ENCODE peak calls at places on chromosomes 5 and 9, in eight cellular contexts. One of them, this sample, is unnamed.

GRCh38 chr5:79689541-79690466 is at the start of gene CMYA5:
- DNase-seq in RWPE1: peak
- DNase-seq in stimulated activated CD8-positive, alpha-beta memory T cell treated with anti-CD3 and anti-CD28 coated beads, Interleukin-15, amount 100 ng/mL, for 24 hours: no peak
- DNase-seq in stimulated activated naive B cell treated with anti-CD40 and anti-IgM and Interleukin-4, amounts not matched to agents 10 μg/mL and 1 μg/mL and 100 μg/mL, for 72 hours: no peak
- DNase-seq in RPMI7951: no peak
- DNase-seq in activated effector memory CD4-positive, alpha-beta T cell treated with anti-CD3 and anti-CD28 coated beads, Interleukin-2, amount 50 U/mL, for 16 hours: no peak
- DNase-seq in CD4-positive, CD25-positive, alpha-beta regulatory T cell: no peak
- DNase-seq in NCI-H226: no peak
- DNase-seq in this sample: no peak

GRCh38 chr9:114494776-114495569 is 10.3 kb downstream of the WHRN start:
- DNase-seq in RWPE1: no peak
- DNase-seq in stimulated activated CD8-positive, alpha-beta memory T cell treated with anti-CD3 and anti-CD28 coated beads, Interleukin-15, amount 100 ng/mL, for 24 hours: no peak
- DNase-seq in stimulated activated naive B cell treated with anti-CD40 and anti-IgM and Interleukin-4, amounts not matched to agents 10 μg/mL and 1 μg/mL and 100 μg/mL, for 72 hours: no peak
- DNase-seq in RPMI7951: no peak
- DNase-seq in activated effector memory CD4-positive, alpha-beta T cell treated with anti-CD3 and anti-CD28 coated beads, Interleukin-2, amount 50 U/mL, for 16 hours: no peak
- DNase-seq in CD4-positive, CD25-positive, alpha-beta regulatory T cell: no peak
- DNase-seq in NCI-H226: no peak
- DNase-seq in this sample: no peak

GRCh38 chr9:124030969-124031451 is 19.4 kb downstream of the LHX2 start:
- DNase-seq in RWPE1: no peak
- DNase-seq in stimulated activated CD8-positive, alpha-beta memory T cell treated with anti-CD3 and anti-CD28 coated beads, Interleukin-15, amount 100 ng/mL, for 24 hours: no peak
- DNase-seq in stimulated activated naive B cell treated with anti-CD40 and anti-IgM and Interleukin-4, amounts not matched to agents 10 μg/mL and 1 μg/mL and 100 μg/mL, for 72 hours: no peak
- DNase-seq in RPMI7951: no peak
- DNase-seq in activated effector memory CD4-positive, alpha-beta T cell treated with anti-CD3 and anti-CD28 coated beads, Interleukin-2, amount 50 U/mL, for 16 hours: no peak
- DNase-seq in CD4-positive, CD25-positive, alpha-beta regulatory T cell: no peak
- DNase-seq in NCI-H226: no peak
- DNase-seq in this sample: no peak

GRCh38 chr5:170269579-170269978 is 28.0 kb downstream of the LCP2 start:
- DNase-seq in RWPE1: no peak
- DNase-seq in stimulated activated CD8-positive, alpha-beta memory T cell treated with anti-CD3 and anti-CD28 coated beads, Interleukin-15, amount 100 ng/mL, for 24 hours: no peak
- DNase-seq in stimulated activated naive B cell treated with anti-CD40 and anti-IgM and Interleukin-4, amounts not matched to agents 10 μg/mL and 1 μg/mL and 100 μg/mL, for 72 hours: no peak
- DNase-seq in RPMI7951: peak
- DNase-seq in activated effector memory CD4-positive, alpha-beta T cell treated with anti-CD3 and anti-CD28 coated beads, Interleukin-2, amount 50 U/mL, for 16 hours: peak
- DNase-seq in CD4-positive, CD25-positive, alpha-beta regulatory T cell: peak
- DNase-seq in NCI-H226: no peak
- DNase-seq in this sample: no peak

GRCh38 chr5:79628811-79629210 is 16.6 kb downstream of the TENT2 start:
- DNase-seq in RWPE1: no peak
- DNase-seq in stimulated activated CD8-positive, alpha-beta memory T cell treated with anti-CD3 and anti-CD28 coated beads, Interleukin-15, amount 100 ng/mL, for 24 hours: no peak
- DNase-seq in stimulated activated naive B cell treated with anti-CD40 and anti-IgM and Interleukin-4, amounts not matched to agents 10 μg/mL and 1 μg/mL and 100 μg/mL, for 72 hours: no peak
- DNase-seq in RPMI7951: no peak
- DNase-seq in activated effector memory CD4-positive, alpha-beta T cell treated with anti-CD3 and anti-CD28 coated beads, Interleukin-2, amount 50 U/mL, for 16 hours: no peak
- DNase-seq in CD4-positive, CD25-positive, alpha-beta regulatory T cell: no peak
- DNase-seq in NCI-H226: no peak
- DNase-seq in this sample: no peak

GRCh38 chr9:68802525-68803015 is 97.5 kb downstream of the PIP5K1B start:
- DNase-seq in RWPE1: no peak
- DNase-seq in stimulated activated CD8-positive, alpha-beta memory T cell treated with anti-CD3 and anti-CD28 coated beads, Interleukin-15, amount 100 ng/mL, for 24 hours: no peak
- DNase-seq in stimulated activated naive B cell treated with anti-CD40 and anti-IgM and Interleukin-4, amounts not matched to agents 10 μg/mL and 1 μg/mL and 100 μg/mL, for 72 hours: peak
- DNase-seq in RPMI7951: no peak
- DNase-seq in activated effector memory CD4-positive, alpha-beta T cell treated with anti-CD3 and anti-CD28 coated beads, Interleukin-2, amount 50 U/mL, for 16 hours: no peak
- DNase-seq in CD4-positive, CD25-positive, alpha-beta regulatory T cell: peak
- DNase-seq in NCI-H226: no peak
- DNase-seq in this sample: no peak

GRCh38 chr5:149656576-149657182 is 73.4 kb upstream of the PPARGC1B start:
- DNase-seq in RWPE1: no peak
- DNase-seq in stimulated activated CD8-positive, alpha-beta memory T cell treated with anti-CD3 and anti-CD28 coated beads, Interleukin-15, amount 100 ng/mL, for 24 hours: no peak
- DNase-seq in stimulated activated naive B cell treated with anti-CD40 and anti-IgM and Interleukin-4, amounts not matched to agents 10 μg/mL and 1 μg/mL and 100 μg/mL, for 72 hours: no peak
- DNase-seq in RPMI7951: no peak
- DNase-seq in activated effector memory CD4-positive, alpha-beta T cell treated with anti-CD3 and anti-CD28 coated beads, Interleukin-2, amount 50 U/mL, for 16 hours: peak
- DNase-seq in CD4-positive, CD25-positive, alpha-beta regulatory T cell: no peak
- DNase-seq in NCI-H226: no peak
- DNase-seq in this sample: no peak

GRCh38 chr9:137498720-137499150 is 39.6 kb upstream of the NSMF start:
- DNase-seq in RWPE1: no peak
- DNase-seq in stimulated activated CD8-positive, alpha-beta memory T cell treated with anti-CD3 and anti-CD28 coated beads, Interleukin-15, amount 100 ng/mL, for 24 hours: no peak
- DNase-seq in stimulated activated naive B cell treated with anti-CD40 and anti-IgM and Interleukin-4, amounts not matched to agents 10 μg/mL and 1 μg/mL and 100 μg/mL, for 72 hours: no peak
- DNase-seq in RPMI7951: no peak
- DNase-seq in activated effector memory CD4-positive, alpha-beta T cell treated with anti-CD3 and anti-CD28 coated beads, Interleukin-2, amount 50 U/mL, for 16 hours: no peak
- DNase-seq in CD4-positive, CD25-positive, alpha-beta regulatory T cell: no peak
- DNase-seq in NCI-H226: no peak
- DNase-seq in this sample: no peak

GRCh38 chr5:151123897-151124751 is 33.5 kb downstream of the ANXA6 start:
- DNase-seq in RWPE1: no peak
- DNase-seq in stimulated activated CD8-positive, alpha-beta memory T cell treated with anti-CD3 and anti-CD28 coated beads, Interleukin-15, amount 100 ng/mL, for 24 hours: no peak
- DNase-seq in stimulated activated naive B cell treated with anti-CD40 and anti-IgM and Interleukin-4, amounts not matched to agents 10 μg/mL and 1 μg/mL and 100 μg/mL, for 72 hours: peak
- DNase-seq in RPMI7951: peak
- DNase-seq in activated effector memory CD4-positive, alpha-beta T cell treated with anti-CD3 and anti-CD28 coated beads, Interleukin-2, amount 50 U/mL, for 16 hours: peak
- DNase-seq in CD4-positive, CD25-positive, alpha-beta regulatory T cell: no peak
- DNase-seq in NCI-H226: no peak
- DNase-seq in this sample: peak

GRCh38 chr5:125085797-125086505 is 339.5 kb upstream of the ZNF608 start:
- DNase-seq in RWPE1: peak
- DNase-seq in stimulated activated CD8-positive, alpha-beta memory T cell treated with anti-CD3 and anti-CD28 coated beads, Interleukin-15, amount 100 ng/mL, for 24 hours: no peak
- DNase-seq in stimulated activated naive B cell treated with anti-CD40 and anti-IgM and Interleukin-4, amounts not matched to agents 10 μg/mL and 1 μg/mL and 100 μg/mL, for 72 hours: no peak
- DNase-seq in RPMI7951: no peak
- DNase-seq in activated effector memory CD4-positive, alpha-beta T cell treated with anti-CD3 and anti-CD28 coated beads, Interleukin-2, amount 50 U/mL, for 16 hours: no peak
- DNase-seq in CD4-positive, CD25-positive, alpha-beta regulatory T cell: no peak
- DNase-seq in NCI-H226: no peak
- DNase-seq in this sample: no peak

GRCh38 chr9:104780796-104781395 is 17.0 kb downstream of the NIPSNAP3B start:
- DNase-seq in RWPE1: peak
- DNase-seq in stimulated activated CD8-positive, alpha-beta memory T cell treated with anti-CD3 and anti-CD28 coated beads, Interleukin-15, amount 100 ng/mL, for 24 hours: no peak
- DNase-seq in stimulated activated naive B cell treated with anti-CD40 and anti-IgM and Interleukin-4, amounts not matched to agents 10 μg/mL and 1 μg/mL and 100 μg/mL, for 72 hours: no peak
- DNase-seq in RPMI7951: peak
- DNase-seq in activated effector memory CD4-positive, alpha-beta T cell treated with anti-CD3 and anti-CD28 coated beads, Interleukin-2, amount 50 U/mL, for 16 hours: no peak
- DNase-seq in CD4-positive, CD25-positive, alpha-beta regulatory T cell: peak
- DNase-seq in NCI-H226: no peak
- DNase-seq in this sample: no peak

GRCh38 chr5:88269222-88269771 is 652 bp upstream of the TMEM161B start:
- DNase-seq in RWPE1: peak
- DNase-seq in stimulated activated CD8-positive, alpha-beta memory T cell treated with anti-CD3 and anti-CD28 coated beads, Interleukin-15, amount 100 ng/mL, for 24 hours: no peak
- DNase-seq in stimulated activated naive B cell treated with anti-CD40 and anti-IgM and Interleukin-4, amounts not matched to agents 10 μg/mL and 1 μg/mL and 100 μg/mL, for 72 hours: peak
- DNase-seq in RPMI7951: peak
- DNase-seq in activated effector memory CD4-positive, alpha-beta T cell treated with anti-CD3 and anti-CD28 coated beads, Interleukin-2, amount 50 U/mL, for 16 hours: peak
- DNase-seq in CD4-positive, CD25-positive, alpha-beta regulatory T cell: peak
- DNase-seq in NCI-H226: no peak
- DNase-seq in this sample: no peak

GRCh38 chr5:136729901-136730355 is 364.6 kb upstream of the TRPC7 start:
- DNase-seq in RWPE1: peak
- DNase-seq in stimulated activated CD8-positive, alpha-beta memory T cell treated with anti-CD3 and anti-CD28 coated beads, Interleukin-15, amount 100 ng/mL, for 24 hours: no peak
- DNase-seq in stimulated activated naive B cell treated with anti-CD40 and anti-IgM and Interleukin-4, amounts not matched to agents 10 μg/mL and 1 μg/mL and 100 μg/mL, for 72 hours: no peak
- DNase-seq in RPMI7951: peak
- DNase-seq in activated effector memory CD4-positive, alpha-beta T cell treated with anti-CD3 and anti-CD28 coated beads, Interleukin-2, amount 50 U/mL, for 16 hours: no peak
- DNase-seq in CD4-positive, CD25-positive, alpha-beta regulatory T cell: no peak
- DNase-seq in NCI-H226: peak
- DNase-seq in this sample: no peak

GRCh38 chr5:180395540-180396274 is 42.6 kb upstream of the GFPT2 start:
- DNase-seq in RWPE1: no peak
- DNase-seq in stimulated activated CD8-positive, alpha-beta memory T cell treated with anti-CD3 and anti-CD28 coated beads, Interleukin-15, amount 100 ng/mL, for 24 hours: no peak
- DNase-seq in stimulated activated naive B cell treated with anti-CD40 and anti-IgM and Interleukin-4, amounts not matched to agents 10 μg/mL and 1 μg/mL and 100 μg/mL, for 72 hours: no peak
- DNase-seq in RPMI7951: peak
- DNase-seq in activated effector memory CD4-positive, alpha-beta T cell treated with anti-CD3 and anti-CD28 coated beads, Interleukin-2, amount 50 U/mL, for 16 hours: no peak
- DNase-seq in CD4-positive, CD25-positive, alpha-beta regulatory T cell: no peak
- DNase-seq in NCI-H226: no peak
- DNase-seq in this sample: no peak

GRCh38 chr9:136943291-136944093 is 1.0 kb downstream of the FBXW5 start:
- DNase-seq in RWPE1: peak
- DNase-seq in stimulated activated CD8-positive, alpha-beta memory T cell treated with anti-CD3 and anti-CD28 coated beads, Interleukin-15, amount 100 ng/mL, for 24 hours: no peak
- DNase-seq in stimulated activated naive B cell treated with anti-CD40 and anti-IgM and Interleukin-4, amounts not matched to agents 10 μg/mL and 1 μg/mL and 100 μg/mL, for 72 hours: peak
- DNase-seq in RPMI7951: no peak
- DNase-seq in activated effector memory CD4-positive, alpha-beta T cell treated with anti-CD3 and anti-CD28 coated beads, Interleukin-2, amount 50 U/mL, for 16 hours: peak
- DNase-seq in CD4-positive, CD25-positive, alpha-beta regulatory T cell: peak
- DNase-seq in NCI-H226: no peak
- DNase-seq in this sample: no peak

GRCh38 chr5:154146409-154146808 is 44.1 kb upstream of the GALNT10 start:
- DNase-seq in RWPE1: no peak
- DNase-seq in stimulated activated CD8-positive, alpha-beta memory T cell treated with anti-CD3 and anti-CD28 coated beads, Interleukin-15, amount 100 ng/mL, for 24 hours: no peak
- DNase-seq in stimulated activated naive B cell treated with anti-CD40 and anti-IgM and Interleukin-4, amounts not matched to agents 10 μg/mL and 1 μg/mL and 100 μg/mL, for 72 hours: no peak
- DNase-seq in RPMI7951: no peak
- DNase-seq in activated effector memory CD4-positive, alpha-beta T cell treated with anti-CD3 and anti-CD28 coated beads, Interleukin-2, amount 50 U/mL, for 16 hours: no peak
- DNase-seq in CD4-positive, CD25-positive, alpha-beta regulatory T cell: no peak
- DNase-seq in NCI-H226: no peak
- DNase-seq in this sample: no peak

GRCh38 chr9:109771084-109771483 is 8.9 kb upstream of the PALM2AKAP2 start:
- DNase-seq in RWPE1: peak
- DNase-seq in stimulated activated CD8-positive, alpha-beta memory T cell treated with anti-CD3 and anti-CD28 coated beads, Interleukin-15, amount 100 ng/mL, for 24 hours: no peak
- DNase-seq in stimulated activated naive B cell treated with anti-CD40 and anti-IgM and Interleukin-4, amounts not matched to agents 10 μg/mL and 1 μg/mL and 100 μg/mL, for 72 hours: no peak
- DNase-seq in RPMI7951: peak
- DNase-seq in activated effector memory CD4-positive, alpha-beta T cell treated with anti-CD3 and anti-CD28 coated beads, Interleukin-2, amount 50 U/mL, for 16 hours: no peak
- DNase-seq in CD4-positive, CD25-positive, alpha-beta regulatory T cell: no peak
- DNase-seq in NCI-H226: peak
- DNase-seq in this sample: no peak

GRCh38 chr5:76999451-76999850 is 30.8 kb upstream of the AGGF1 start:
- DNase-seq in RWPE1: peak
- DNase-seq in stimulated activated CD8-positive, alpha-beta memory T cell treated with anti-CD3 and anti-CD28 coated beads, Interleukin-15, amount 100 ng/mL, for 24 hours: no peak
- DNase-seq in stimulated activated naive B cell treated with anti-CD40 and anti-IgM and Interleukin-4, amounts not matched to agents 10 μg/mL and 1 μg/mL and 100 μg/mL, for 72 hours: no peak
- DNase-seq in RPMI7951: peak
- DNase-seq in activated effector memory CD4-positive, alpha-beta T cell treated with anti-CD3 and anti-CD28 coated beads, Interleukin-2, amount 50 U/mL, for 16 hours: no peak
- DNase-seq in CD4-positive, CD25-positive, alpha-beta regulatory T cell: no peak
- DNase-seq in NCI-H226: peak
- DNase-seq in this sample: no peak

GRCh38 chr5:106121972-106122605 is 1548.6 kb downstream of the EFNA5 start:
- DNase-seq in RWPE1: peak
- DNase-seq in stimulated activated CD8-positive, alpha-beta memory T cell treated with anti-CD3 and anti-CD28 coated beads, Interleukin-15, amount 100 ng/mL, for 24 hours: no peak
- DNase-seq in stimulated activated naive B cell treated with anti-CD40 and anti-IgM and Interleukin-4, amounts not matched to agents 10 μg/mL and 1 μg/mL and 100 μg/mL, for 72 hours: peak
- DNase-seq in RPMI7951: no peak
- DNase-seq in activated effector memory CD4-positive, alpha-beta T cell treated with anti-CD3 and anti-CD28 coated beads, Interleukin-2, amount 50 U/mL, for 16 hours: no peak
- DNase-seq in CD4-positive, CD25-positive, alpha-beta regulatory T cell: no peak
- DNase-seq in NCI-H226: peak
- DNase-seq in this sample: no peak

GRCh38 chr5:158807947-158808346 is 291.8 kb downstream of the EBF1 start:
- DNase-seq in RWPE1: no peak
- DNase-seq in stimulated activated CD8-positive, alpha-beta memory T cell treated with anti-CD3 and anti-CD28 coated beads, Interleukin-15, amount 100 ng/mL, for 24 hours: no peak
- DNase-seq in stimulated activated naive B cell treated with anti-CD40 and anti-IgM and Interleukin-4, amounts not matched to agents 10 μg/mL and 1 μg/mL and 100 μg/mL, for 72 hours: no peak
- DNase-seq in RPMI7951: no peak
- DNase-seq in activated effector memory CD4-positive, alpha-beta T cell treated with anti-CD3 and anti-CD28 coated beads, Interleukin-2, amount 50 U/mL, for 16 hours: no peak
- DNase-seq in CD4-positive, CD25-positive, alpha-beta regulatory T cell: no peak
- DNase-seq in NCI-H226: no peak
- DNase-seq in this sample: no peak

GRCh38 chr5:1371602-1372342 is 26.9 kb upstream of the CLPTM1L start:
- DNase-seq in RWPE1: no peak
- DNase-seq in stimulated activated CD8-positive, alpha-beta memory T cell treated with anti-CD3 and anti-CD28 coated beads, Interleukin-15, amount 100 ng/mL, for 24 hours: no peak
- DNase-seq in stimulated activated naive B cell treated with anti-CD40 and anti-IgM and Interleukin-4, amounts not matched to agents 10 μg/mL and 1 μg/mL and 100 μg/mL, for 72 hours: peak
- DNase-seq in RPMI7951: no peak
- DNase-seq in activated effector memory CD4-positive, alpha-beta T cell treated with anti-CD3 and anti-CD28 coated beads, Interleukin-2, amount 50 U/mL, for 16 hours: no peak
- DNase-seq in CD4-positive, CD25-positive, alpha-beta regulatory T cell: no peak
- DNase-seq in NCI-H226: no peak
- DNase-seq in this sample: no peak